ENCODE peak calls at places on chromosomes 13 and 19, in eight cellular contexts. One of them, this sample, is unnamed.

GRCh38 chr13:21014666-21015170 is 46.7 kb downstream of the LATS2 start:
- DNase-seq in erythroblast: no peak
- DNase-seq in NB4: no peak
- DNase-seq in H54: no peak
- DNase-seq in A549: no peak
- DNase-seq in Peyer's patch: no peak
- DNase-seq in heart left ventricle: peak; percentile 57
- DNase-seq in adrenal gland: peak; percentile 82
- DNase-seq in this sample: no peak

GRCh38 chr13:44648392-44649117 is 72.4 kb upstream of the TSC22D1 start:
- DNase-seq in erythroblast: no peak
- DNase-seq in NB4: peak; percentile 5
- DNase-seq in H54: no peak
- DNase-seq in A549: peak; percentile 6
- DNase-seq in Peyer's patch: no peak
- DNase-seq in heart left ventricle: no peak
- DNase-seq in adrenal gland: no peak
- DNase-seq in this sample: no peak

GRCh38 chr13:87677334-87678234 is 6.4 kb downstream of the SLITRK5 start:
- DNase-seq in erythroblast: no peak
- DNase-seq in NB4: no peak
- DNase-seq in H54: peak; percentile 51
- DNase-seq in A549: no peak
- DNase-seq in Peyer's patch: peak; percentile 44
- DNase-seq in heart left ventricle: no peak
- DNase-seq in adrenal gland: no peak
- DNase-seq in this sample: no peak

GRCh38 chr13:22082030-22082429 is 411.2 kb downstream of the FGF9 start:
- DNase-seq in erythroblast: no peak
- DNase-seq in NB4: no peak
- DNase-seq in H54: no peak
- DNase-seq in A549: no peak
- DNase-seq in Peyer's patch: no peak
- DNase-seq in heart left ventricle: no peak
- DNase-seq in adrenal gland: no peak
- DNase-seq in this sample: no peak

GRCh38 chr13:79581870-79582315 is 100.9 kb downstream of the NDFIP2 start:
- DNase-seq in erythroblast: no peak
- DNase-seq in NB4: no peak
- DNase-seq in H54: no peak
- DNase-seq in A549: no peak
- DNase-seq in Peyer's patch: no peak
- DNase-seq in heart left ventricle: peak; percentile 25
- DNase-seq in adrenal gland: no peak
- DNase-seq in this sample: no peak

GRCh38 chr13:113671066-113672001 is 4.3 kb downstream of the GRK1 start:
- DNase-seq in erythroblast: no peak
- DNase-seq in NB4: no peak
- DNase-seq in H54: no peak
- DNase-seq in A549: no peak
- DNase-seq in Peyer's patch: peak; percentile 37
- DNase-seq in heart left ventricle: peak; percentile 16
- DNase-seq in adrenal gland: no peak
- DNase-seq in this sample: no peak

GRCh38 chr13:27896726-27897125 is 23.1 kb upstream of the PDX1 start:
- DNase-seq in erythroblast: no peak
- DNase-seq in NB4: no peak
- DNase-seq in H54: no peak
- DNase-seq in A549: no peak
- DNase-seq in Peyer's patch: no peak
- DNase-seq in heart left ventricle: no peak
- DNase-seq in adrenal gland: no peak
- DNase-seq in this sample: no peak

GRCh38 chr19:51372649-51373504 is at the start of gene NKG7:
- DNase-seq in erythroblast: no peak
- DNase-seq in NB4: peak; percentile 99
- DNase-seq in H54: no peak
- DNase-seq in A549: no peak
- DNase-seq in Peyer's patch: no peak
- DNase-seq in heart left ventricle: no peak
- DNase-seq in adrenal gland: no peak
- DNase-seq in this sample: no peak

GRCh38 chr13:97466782-97467181 is 32.8 kb downstream of the RAP2A start:
- DNase-seq in erythroblast: no peak
- DNase-seq in NB4: no peak
- DNase-seq in H54: no peak
- DNase-seq in A549: no peak
- DNase-seq in Peyer's patch: no peak
- DNase-seq in heart left ventricle: no peak
- DNase-seq in adrenal gland: no peak
- DNase-seq in this sample: no peak

GRCh38 chr19:10228925-10229324 is 2.2 kb downstream of the S1PR2 start:
- DNase-seq in erythroblast: peak; percentile 46
- DNase-seq in NB4: peak; percentile 81
- DNase-seq in H54: no peak
- DNase-seq in A549: peak; percentile 59
- DNase-seq in Peyer's patch: no peak
- DNase-seq in heart left ventricle: no peak
- DNase-seq in adrenal gland: no peak
- DNase-seq in this sample: peak; percentile 31

GRCh38 chr13:101726681-101727080 is 274.2 kb downstream of the ITGBL1 start:
- DNase-seq in erythroblast: no peak
- DNase-seq in NB4: no peak
- DNase-seq in H54: no peak
- DNase-seq in A549: no peak
- DNase-seq in Peyer's patch: no peak
- DNase-seq in heart left ventricle: no peak
- DNase-seq in adrenal gland: no peak
- DNase-seq in this sample: no peak

GRCh38 chr13:32650705-32651311 is 64.6 kb downstream of the PDS5B start:
- DNase-seq in erythroblast: peak; percentile 82
- DNase-seq in NB4: peak; percentile 88
- DNase-seq in H54: no peak
- DNase-seq in A549: peak; percentile 10
- DNase-seq in Peyer's patch: no peak
- DNase-seq in heart left ventricle: peak; percentile 41
- DNase-seq in adrenal gland: peak; percentile 60
- DNase-seq in this sample: peak; percentile 54

GRCh38 chr19:38337360-38337653 is 1.7 kb downstream of the CATSPERG start:
- DNase-seq in erythroblast: no peak
- DNase-seq in NB4: no peak
- DNase-seq in H54: no peak
- DNase-seq in A549: peak; percentile 35
- DNase-seq in Peyer's patch: no peak
- DNase-seq in heart left ventricle: no peak
- DNase-seq in adrenal gland: no peak
- DNase-seq in this sample: no peak

GRCh38 chr19:34041922-34042521 is 130.3 kb upstream of the LSM14A start:
- DNase-seq in erythroblast: peak; percentile 77
- DNase-seq in NB4: peak; percentile 70
- DNase-seq in H54: peak; percentile 69
- DNase-seq in A549: peak; percentile 70
- DNase-seq in Peyer's patch: peak; percentile 74
- DNase-seq in heart left ventricle: peak; percentile 50
- DNase-seq in adrenal gland: peak; percentile 71
- DNase-seq in this sample: peak; percentile 51

GRCh38 chr19:45370410-45371204 is at the start of gene ERCC2:
- DNase-seq in erythroblast: peak; percentile 99
- DNase-seq in NB4: peak; percentile 95
- DNase-seq in H54: peak; percentile 96
- DNase-seq in A549: peak; percentile 99
- DNase-seq in Peyer's patch: peak; percentile 100
- DNase-seq in heart left ventricle: peak; percentile 99
- DNase-seq in adrenal gland: peak; percentile 100
- DNase-seq in this sample: peak; percentile 99
- TF ChIP-seq POLR2A in erythroblast: peak; percentile 70
- TF ChIP-seq POLR2A in NB4: peak; percentile 61
- TF ChIP-seq POLR2A in H54: peak; percentile 20
- TF ChIP-seq POLR2A in A549: peak; percentile 3
- TF ChIP-seq POLR2A in Peyer's patch: no peak
- TF ChIP-seq POLR2A in heart left ventricle: peak; percentile 41
- TF ChIP-seq POLR2A in adrenal gland: no peak
- TF ChIP-seq POLR2A in this sample: no peak

DNA sequence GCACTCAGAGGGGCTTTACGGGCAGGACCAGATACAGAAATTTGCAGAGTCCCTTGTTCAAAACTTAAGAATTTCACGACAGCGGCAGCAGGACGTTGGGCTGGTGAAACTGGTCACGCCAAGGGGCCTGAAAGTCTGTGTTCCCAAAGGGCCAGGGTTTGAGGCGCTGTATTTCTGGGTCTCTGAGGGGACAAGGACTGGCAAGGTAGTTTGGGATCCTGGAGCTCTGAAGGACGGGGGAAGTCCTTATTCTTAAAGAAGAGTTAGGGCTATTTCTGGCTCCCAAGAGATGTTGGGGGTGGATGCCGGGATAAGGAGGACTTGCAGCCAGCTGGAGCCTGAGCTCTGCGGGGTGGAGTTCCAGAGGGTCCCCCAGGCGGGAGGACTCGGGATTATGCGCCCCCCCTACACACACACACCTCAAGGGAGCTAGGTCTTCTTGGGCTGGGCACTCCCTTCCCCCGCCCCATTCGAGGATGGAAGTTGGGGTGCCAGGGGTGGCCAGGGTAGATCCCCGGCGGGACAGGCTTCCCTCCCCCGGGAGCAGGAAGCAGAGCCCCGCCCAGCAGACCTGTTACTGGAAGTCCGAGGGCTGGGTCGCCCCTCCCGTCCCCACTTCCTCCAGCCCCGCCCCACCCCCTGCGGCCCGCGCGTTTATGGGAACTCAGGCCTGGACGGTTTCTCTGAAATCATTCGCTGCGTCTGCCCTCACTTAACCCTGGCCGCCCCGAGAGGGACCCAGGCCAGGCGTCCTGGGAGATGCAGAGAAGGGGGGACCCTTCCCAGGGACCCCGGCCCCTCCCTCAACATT is 5.6 kb downstream of the BCL3 start:
- DNase-seq in erythroblast: peak; percentile 51
- DNase-seq in NB4: peak; percentile 79
- DNase-seq in H54: peak; percentile 98
- DNase-seq in A549: peak; percentile 82
- DNase-seq in Peyer's patch: peak; percentile 96
- DNase-seq in heart left ventricle: peak; percentile 94
- DNase-seq in adrenal gland: peak; percentile 92
- DNase-seq in this sample: peak; percentile 90
- TF ChIP-seq POLR2A in erythroblast: no peak
- TF ChIP-seq POLR2A in NB4: no peak
- TF ChIP-seq POLR2A in H54: no peak
- TF ChIP-seq POLR2A in A549: no peak
- TF ChIP-seq POLR2A in Peyer's patch: peak; percentile 78
- TF ChIP-seq POLR2A in heart left ventricle: peak; percentile 42
- TF ChIP-seq POLR2A in adrenal gland: no peak
- TF ChIP-seq POLR2A in this sample: peak; percentile 15

GRCh38 chr13:59442946-59443345 is 720.8 kb downstream of the DIAPH3 start:
- DNase-seq in erythroblast: peak; percentile 28
- DNase-seq in NB4: no peak
- DNase-seq in H54: no peak
- DNase-seq in A549: no peak
- DNase-seq in Peyer's patch: no peak
- DNase-seq in heart left ventricle: no peak
- DNase-seq in adrenal gland: no peak
- DNase-seq in this sample: no peak

GRCh38 chr13:59437902-59438301 is 725.8 kb downstream of the DIAPH3 start:
- DNase-seq in erythroblast: no peak
- DNase-seq in NB4: peak; percentile 47
- DNase-seq in H54: no peak
- DNase-seq in A549: no peak
- DNase-seq in Peyer's patch: no peak
- DNase-seq in heart left ventricle: no peak
- DNase-seq in adrenal gland: no peak
- DNase-seq in this sample: no peak

GRCh38 chr13:59441596-59442280 is 722.0 kb downstream of the DIAPH3 start:
- DNase-seq in erythroblast: no peak
- DNase-seq in NB4: no peak
- DNase-seq in H54: no peak
- DNase-seq in A549: no peak
- DNase-seq in Peyer's patch: no peak
- DNase-seq in heart left ventricle: no peak
- DNase-seq in adrenal gland: no peak
- DNase-seq in this sample: no peak

GRCh38 chr13:59442461-59442860 is 721.3 kb downstream of the DIAPH3 start:
- DNase-seq in erythroblast: no peak
- DNase-seq in NB4: no peak
- DNase-seq in H54: no peak
- DNase-seq in A549: no peak
- DNase-seq in Peyer's patch: no peak
- DNase-seq in heart left ventricle: no peak
- DNase-seq in adrenal gland: no peak
- DNase-seq in this sample: no peak

DNA sequence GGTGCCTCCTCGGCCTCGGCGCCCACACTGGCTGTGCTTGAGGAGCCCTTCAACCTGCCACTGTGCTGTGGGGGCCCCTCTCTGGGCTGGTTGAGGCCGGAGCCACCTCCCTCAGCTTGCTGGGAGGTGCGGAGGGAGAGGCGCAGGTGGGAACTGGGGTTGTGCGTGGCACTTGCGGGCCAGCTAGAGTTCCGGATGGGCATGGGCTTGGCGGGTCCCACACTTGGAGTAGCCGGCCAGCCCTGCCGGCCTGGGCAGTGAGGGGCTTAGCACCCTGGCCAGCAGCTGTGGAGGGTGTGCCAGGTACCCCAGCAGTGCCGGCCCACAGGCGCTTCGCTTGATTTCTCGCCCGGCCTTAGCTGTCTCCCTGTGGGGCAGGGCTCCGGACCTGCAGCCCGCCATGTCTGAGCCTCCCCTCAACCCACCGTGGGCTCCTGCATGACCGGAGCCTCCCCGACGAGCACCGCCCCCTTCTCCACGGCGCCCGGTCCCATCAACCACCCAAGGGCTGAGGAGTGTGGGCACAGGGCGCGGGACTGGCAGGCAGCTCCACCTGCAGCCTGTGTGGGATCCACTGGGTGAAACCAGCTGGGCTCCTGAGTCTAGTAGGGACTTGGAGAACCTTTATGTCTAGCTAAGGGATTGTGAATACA is 723.8 kb downstream of the DIAPH3 start:
- DNase-seq in erythroblast: no peak
- DNase-seq in NB4: no peak
- DNase-seq in H54: no peak
- DNase-seq in A549: no peak
- DNase-seq in Peyer's patch: no peak
- DNase-seq in heart left ventricle: no peak
- DNase-seq in adrenal gland: no peak
- DNase-seq in this sample: no peak
- TF ChIP-seq POLR2A in erythroblast: no peak
- TF ChIP-seq POLR2A in NB4: no peak
- TF ChIP-seq POLR2A in H54: no peak
- TF ChIP-seq POLR2A in A549: no peak
- TF ChIP-seq POLR2A in Peyer's patch: no peak
- TF ChIP-seq POLR2A in heart left ventricle: no peak
- TF ChIP-seq POLR2A in adrenal gland: no peak
- TF ChIP-seq POLR2A in this sample: no peak

DNA sequence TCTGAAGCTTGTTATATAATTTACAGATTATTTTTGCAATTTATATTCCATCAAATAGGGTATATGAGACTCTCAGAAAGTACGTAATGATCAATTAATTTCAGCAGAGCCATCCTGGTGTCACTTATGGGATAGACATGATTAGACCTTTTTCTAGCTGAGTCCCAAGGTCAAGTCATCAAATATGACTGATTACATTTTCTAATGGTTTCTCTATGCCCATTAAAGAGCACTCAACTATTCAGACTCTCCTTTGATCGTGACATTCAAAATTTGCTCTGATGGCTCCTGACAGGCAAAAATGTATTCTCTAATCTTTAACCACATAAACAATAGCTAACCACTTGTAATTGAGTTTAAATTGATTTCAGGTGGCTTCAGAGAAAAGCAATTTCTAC is 469.2 kb downstream of the COG6 start:
- DNase-seq in erythroblast: no peak
- DNase-seq in NB4: no peak
- DNase-seq in H54: no peak
- DNase-seq in A549: no peak
- DNase-seq in Peyer's patch: no peak
- DNase-seq in heart left ventricle: no peak
- DNase-seq in adrenal gland: no peak
- DNase-seq in this sample: no peak
- TF ChIP-seq POLR2A in erythroblast: no peak
- TF ChIP-seq POLR2A in NB4: no peak
- TF ChIP-seq POLR2A in H54: no peak
- TF ChIP-seq POLR2A in A549: no peak
- TF ChIP-seq POLR2A in Peyer's patch: no peak
- TF ChIP-seq POLR2A in heart left ventricle: no peak
- TF ChIP-seq POLR2A in adrenal gland: no peak
- TF ChIP-seq POLR2A in this sample: no peak